ENCODE peak calls at places on chromosomes 4 and X, in seven cellular contexts. F, H, E, D, R, G and A are unnamed samples.

GRCh38 chrX:48972214-48973164 is 845 bp upstream of the KCND1 start:
- DNase-seq in F (no peak), H (peak; percentile 33), E (peak; percentile 73), D (no peak), R (no peak), G (no peak), A (peak; percentile 48)

GRCh38 chrX:50067435-50068292 is 133.1 kb downstream of the AKAP4 start:
- DNase-seq in F (peak; percentile 1), H (peak; percentile 23), E (peak; percentile 70), D (no peak), R (peak; percentile 59), G (no peak), A (peak; percentile 74)

GRCh38 chr4:165398570-165398969 is 19.8 kb downstream of the CPE start:
- DNase-seq in F (no peak), H (no peak), E (no peak), D (peak; percentile 4), R (no peak), G (no peak), A (no peak)

GRCh38 chr4:44532851-44533250 is 84.2 kb upstream of the KCTD8 start:
- DNase-seq in F (no peak), H (no peak), E (no peak), D (no peak), R (no peak), G (no peak), A (no peak)

GRCh38 chrX:49879656-49880277 is 483 bp downstream of the USP27X start:
- DNase-seq in F (no peak), H (no peak), E (no peak), D (no peak), R (no peak), G (no peak), A (no peak)

GRCh38 chrX:120566817-120567216 is 6.1 kb upstream of the CUL4B start:
- DNase-seq in F (no peak), H (no peak), E (no peak), D (no peak), R (no peak), G (no peak), A (no peak)

GRCh38 chr4:143085224-143085623 is 99.5 kb upstream of the USP38 start:
- DNase-seq in F (no peak), H (no peak), E (no peak), D (no peak), R (no peak), G (no peak), A (no peak)

GRCh38 chrX:154532690-154533089 is 14.0 kb downstream of the G6PD start:
- DNase-seq in F (no peak), H (no peak), E (no peak), D (no peak), R (no peak), G (no peak), A (no peak)

GRCh38 chrX:15854080-15854655 is 445 bp downstream of the AP1S2 start:
- DNase-seq in F (no peak), H (peak; percentile 61), E (peak; percentile 57), D (peak; percentile 55), R (peak; percentile 62), G (peak; percentile 80), A (peak; percentile 55)
- H3K4me1 ChIP-seq in F (peaks cover 8% of the 10 kb centered on the region), H (no peaks in the 10 kb centered on the region), E (no peaks in the 10 kb centered on the region), D (peaks cover 33% of the 10 kb centered on the region), R (no peaks in the 10 kb centered on the region), G (no peaks in the 10 kb centered on the region), A (no peaks in the 10 kb centered on the region)

DNA sequence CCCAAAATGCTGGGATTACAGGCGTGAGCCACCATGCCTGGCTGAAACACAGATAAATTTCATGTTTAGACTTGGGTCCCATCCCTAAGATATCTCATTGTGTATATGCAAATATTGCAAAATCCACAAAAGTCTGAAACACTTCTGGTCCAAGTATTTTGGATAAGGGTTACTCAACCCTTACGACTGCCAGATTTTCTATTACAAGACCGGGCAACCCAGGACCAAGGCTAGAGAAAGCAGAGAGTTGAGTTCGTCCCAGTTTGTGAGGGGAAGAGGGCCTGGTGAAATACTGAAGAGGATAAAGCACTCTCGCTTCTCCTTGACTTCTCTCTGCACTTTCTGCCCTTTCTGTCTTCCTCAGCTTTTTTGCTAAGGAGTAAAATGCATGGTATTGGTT is 34.5 kb downstream of the ZFX start:
- DNase-seq in F (no peak), H (no peak), E (no peak), D (no peak), R (no peak), G (no peak), A (no peak)
- H3K4me1 ChIP-seq in F (no peaks in the 10 kb centered on the region), H (no peaks in the 10 kb centered on the region), E (no peaks in the 10 kb centered on the region), D (no peaks in the 10 kb centered on the region), R (no peaks in the 10 kb centered on the region), G (peaks cover 7% of the 10 kb centered on the region), A (peaks cover 19% of the 10 kb centered on the region)

GRCh38 chr4:15547392-15547791 is 77.7 kb downstream of the CC2D2A start:
- DNase-seq in F (no peak), H (no peak), E (no peak), D (no peak), R (no peak), G (no peak), A (no peak)
- H3K4me1 ChIP-seq in F (peaks cover 7% of the 10 kb centered on the region), H (peaks cover 3% of the 10 kb centered on the region), E (peaks cover 4% of the 10 kb centered on the region), D (no peaks in the 10 kb centered on the region), R (no peaks in the 10 kb centered on the region), G (no peaks in the 10 kb centered on the region), A (peaks cover 8% of the 10 kb centered on the region)

GRCh38 chr4:73417342-73417741 is 13.3 kb downstream of the ALB start:
- DNase-seq in F (no peak), H (no peak), E (no peak), D (no peak), R (no peak), G (no peak), A (no peak)
- H3K4me1 ChIP-seq in F (no peaks in the 10 kb centered on the region), H (no peaks in the 10 kb centered on the region), E (no peaks in the 10 kb centered on the region), D (no peaks in the 10 kb centered on the region), R (no peaks in the 10 kb centered on the region), G (no peaks in the 10 kb centered on the region), A (peaks cover 9% of the 10 kb centered on the region)

DNA sequence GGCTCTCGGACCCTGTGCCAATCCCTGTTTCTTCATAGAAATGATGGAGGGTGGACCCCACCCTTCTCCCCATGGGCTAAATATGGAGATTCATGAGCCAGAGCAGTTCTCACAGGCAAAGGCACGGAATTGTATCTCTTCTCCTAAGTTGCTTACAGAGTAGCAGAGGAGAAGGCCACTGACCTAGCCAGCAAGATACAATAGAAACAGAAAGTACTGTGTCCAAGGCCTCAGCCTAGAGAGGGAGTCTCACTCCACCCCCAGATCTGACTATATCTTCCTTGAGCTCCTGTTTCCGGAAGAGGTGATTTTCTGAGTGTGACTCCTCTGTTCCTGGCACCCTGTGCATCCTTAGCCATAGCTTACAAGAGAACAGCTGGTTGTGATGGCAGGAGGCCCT is at the start of gene FATE1:
- DNase-seq in F (no peak), H (peak; percentile 67), E (no peak), D (no peak), R (no peak), G (no peak), A (no peak)
- H3K4me1 ChIP-seq in F (no peaks in the 10 kb centered on the region), H (no peaks in the 10 kb centered on the region), E (no peaks in the 10 kb centered on the region), D (no peaks in the 10 kb centered on the region), R (no peaks in the 10 kb centered on the region), G (no peaks in the 10 kb centered on the region), A (no peaks in the 10 kb centered on the region)

GRCh38 chr4:186900980-186901379 is 177.3 kb upstream of the FAT1 start:
- DNase-seq in F (no peak), H (no peak), E (no peak), D (no peak), R (no peak), G (no peak), A (no peak)
- H3K4me1 ChIP-seq in F (peaks cover 21% of the 10 kb centered on the region), H (no peaks in the 10 kb centered on the region), E (no peaks in the 10 kb centered on the region), D (no peaks in the 10 kb centered on the region), R (peaks cover 22% of the 10 kb centered on the region), G (peaks cover 16% of the 10 kb centered on the region), A (no peaks in the 10 kb centered on the region)

DNA sequence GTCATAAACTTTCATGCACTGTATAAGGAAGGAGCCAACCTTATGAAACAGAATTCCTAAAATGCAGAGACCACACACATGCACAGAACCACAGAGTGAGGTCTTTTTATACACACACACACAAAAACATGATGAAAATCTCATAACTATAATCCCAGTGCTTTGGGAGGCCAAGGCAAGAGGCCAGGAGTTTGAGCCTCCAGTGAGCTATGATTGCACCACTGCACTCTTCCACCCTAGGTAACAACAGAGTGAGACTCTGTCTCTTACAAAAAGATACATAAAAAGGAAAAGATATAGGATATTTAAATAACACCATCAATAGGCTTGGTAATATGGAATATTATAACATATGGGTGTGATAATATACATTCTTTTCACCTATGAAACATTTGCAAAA is 10.6 kb downstream of the FGA start:
- DNase-seq in F (no peak), H (no peak), E (no peak), D (no peak), R (no peak), G (no peak), A (no peak)
- H3K4me1 ChIP-seq in F (no peaks in the 10 kb centered on the region), H (no peaks in the 10 kb centered on the region), E (no peaks in the 10 kb centered on the region), D (no peaks in the 10 kb centered on the region), R (no peaks in the 10 kb centered on the region), G (no peaks in the 10 kb centered on the region), A (peaks cover 5% of the 10 kb centered on the region)

GRCh38 chr4:94452476-94453300 is 946 bp downstream of the PDLIM5 start:
- DNase-seq in F (peak; percentile 53), H (peak; percentile 86), E (peak; percentile 78), D (peak; percentile 1), R (peak; percentile 88), G (peak; percentile 94), A (peak; percentile 66)
- H3K4me1 ChIP-seq in F (peaks cover 44% of the 10 kb centered on the region), H (peaks cover 4% of the 10 kb centered on the region), E (peaks cover 5% of the 10 kb centered on the region), D (peaks cover 19% of the 10 kb centered on the region), R (peaks cover 22% of the 10 kb centered on the region), G (peaks cover 34% of the 10 kb centered on the region), A (peaks cover 45% of the 10 kb centered on the region)

DNA sequence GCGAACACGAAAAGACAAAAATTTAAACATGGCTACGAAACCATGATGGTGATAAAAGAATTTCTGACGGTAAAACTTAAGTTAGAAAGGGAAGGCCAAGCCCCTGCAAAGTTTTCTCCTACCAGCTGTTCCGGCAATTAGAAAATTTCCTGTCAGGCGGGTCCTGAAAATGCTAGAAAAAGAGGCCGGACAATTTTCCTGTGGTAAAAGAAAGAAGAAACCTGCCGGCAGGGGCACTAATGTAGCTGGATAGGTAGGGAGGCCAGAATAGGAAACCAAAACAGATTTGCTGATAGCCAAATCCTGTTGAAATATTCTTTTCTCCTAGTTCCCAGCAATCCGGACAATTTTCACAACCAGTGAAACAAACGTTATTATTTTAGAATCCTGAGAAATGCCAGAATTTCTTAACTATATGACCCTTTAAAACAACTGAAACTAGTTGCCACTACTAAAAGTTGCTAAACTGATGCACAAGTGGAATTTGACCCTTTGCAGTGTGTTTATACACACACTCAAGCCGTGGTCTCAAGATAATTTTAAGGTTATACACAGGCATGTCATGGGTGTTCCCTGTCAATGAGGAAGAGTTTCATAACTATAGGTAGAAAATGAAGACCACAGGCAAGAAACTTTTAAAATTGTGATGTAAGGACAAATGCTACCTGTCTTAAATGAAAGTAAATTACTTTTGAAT is 47.8 kb downstream of the RPS6KA3 start:
- DNase-seq in F (no peak), H (peak; percentile 14), E (no peak), D (no peak), R (no peak), G (no peak), A (peak; percentile 10)
- H3K4me1 ChIP-seq in F (peaks cover 16% of the 10 kb centered on the region), H (no peaks in the 10 kb centered on the region), E (no peaks in the 10 kb centered on the region), D (no peaks in the 10 kb centered on the region), R (no peaks in the 10 kb centered on the region), G (peaks cover 7% of the 10 kb centered on the region), A (peaks cover 39% of the 10 kb centered on the region)